ENCODE peak calls at places on chromosomes 2 and 18, in four cellular contexts. I is neural progenitor cell, F is AG09309, P is SK-N-SH. S is an unnamed sample.

GRCh38 chr18:28124239-28125029 is 52.5 kb downstream of the CDH2 start:
- DNase-seq in I (no peak), F (no peak), P (no peak), S (no peak)

GRCh38 chr2:133825778-133826177 is 257.5 kb upstream of the NCKAP5 start:
- DNase-seq in I (no peak), F (no peak), P (no peak), S (no peak)

GRCh38 chr2:45047301-45047700 is 38.0 kb upstream of the SIX2 start:
- DNase-seq in I (no peak), F (no peak), P (no peak), S (no peak)

GRCh38 chr2:133434962-133435668 is 133.1 kb downstream of the NCKAP5 start:
- DNase-seq in I (no peak), F (peak; percentile 89), P (no peak), S (no peak)

GRCh38 chr18:31399336-31400032 is 22.9 kb downstream of the DSG4 start:
- DNase-seq in I (no peak), F (no peak), P (no peak), S (no peak)

GRCh38 chr18:62374410-62374965 is 49.4 kb downstream of the TNFRSF11A start:
- DNase-seq in I (no peak), F (no peak), P (no peak), S (no peak)

GRCh38 chr2:64404002-64404731 is 49.8 kb upstream of the LGALSL start:
- DNase-seq in I (peak; percentile 89), F (no peak), P (no peak), S (no peak)

GRCh38 chr2:217972490-217972889 is 30.3 kb downstream of the TNS1 start:
- DNase-seq in I (peak; percentile 42), F (no peak), P (no peak), S (no peak)

GRCh38 chr18:13266208-13267100 is 47.9 kb downstream of the LDLRAD4 start:
- DNase-seq in I (no peak), F (no peak), P (no peak), S (no peak)

GRCh38 chr18:67590571-67591141 is 74.1 kb upstream of the DSEL start:
- DNase-seq in I (no peak), F (no peak), P (no peak), S (no peak)

GRCh38 chr2:229815342-229815741 is 101.0 kb upstream of the DNER start:
- DNase-seq in I (no peak), F (no peak), P (no peak), S (no peak)

GRCh38 chr2:64675860-64676259 is 22.1 kb upstream of the SERTAD2 start:
- DNase-seq in I (no peak), F (no peak), P (no peak), S (no peak)

GRCh38 chr2:182980115-182980514 is 58.1 kb downstream of the NCKAP1 start:
- DNase-seq in I (peak; percentile 32), F (peak; percentile 11), P (peak; percentile 41), S (peak; percentile 34)

GRCh38 chr2:205539603-205540002 is 142.7 kb upstream of the NRP2 start:
- DNase-seq in I (no peak), F (no peak), P (no peak), S (no peak)
- TF ChIP-seq CTCF in I (no peak), F (no peak), P (no peak), S (no peak)

GRCh38 chr2:116819355-116819754 is 995.1 kb upstream of the DDX18 start:
- DNase-seq in I (no peak), F (no peak), P (no peak), S (no peak)
- TF ChIP-seq CTCF in I (peak; percentile 46), F (no peak), P (no peak), S (no peak)

DNA sequence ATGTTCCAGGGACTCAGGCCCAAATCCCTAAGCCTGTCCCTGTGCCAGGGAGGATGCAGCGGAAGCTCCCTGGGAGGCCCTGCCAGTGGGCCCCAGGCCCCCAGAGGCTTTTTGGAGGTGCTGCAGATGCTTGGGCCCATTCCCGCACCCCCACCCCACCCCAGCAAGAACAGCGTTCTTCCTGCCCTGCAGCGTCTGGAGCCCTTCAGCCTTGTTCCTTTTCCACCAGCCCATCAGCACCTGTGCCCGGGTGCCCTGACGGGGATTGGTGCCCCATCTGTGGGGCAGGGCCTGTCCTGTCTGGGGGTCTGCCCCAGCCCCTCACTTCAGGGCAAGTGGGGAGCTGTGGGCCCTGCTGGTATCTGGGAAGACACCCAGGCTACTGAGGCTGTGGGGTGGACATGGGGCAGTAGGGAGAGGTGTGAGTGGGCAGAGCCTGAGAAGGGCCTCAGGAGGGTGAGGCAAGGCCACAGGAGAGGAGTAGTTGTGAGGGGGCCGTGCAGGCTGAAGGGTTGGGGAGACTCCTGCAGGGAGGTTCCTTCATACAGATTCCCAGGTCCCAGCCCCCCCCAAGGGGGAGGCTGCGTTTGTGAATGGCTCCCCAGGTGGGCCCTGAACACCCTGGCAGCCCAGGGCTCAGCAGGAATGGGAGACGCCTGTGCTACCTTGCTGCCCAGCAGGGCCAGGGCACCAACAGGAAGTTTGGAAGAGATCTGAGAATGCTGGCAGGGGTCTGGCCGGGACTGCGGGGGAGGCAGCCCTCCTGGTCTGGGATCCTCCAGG is 2.4 kb downstream of the RNPEPL1 start:
- DNase-seq in I (no peak), F (no peak), P (peak; percentile 20), S (no peak)
- TF ChIP-seq CTCF in I (no peak), F (no peak), P (no peak), S (no peak)

DNA sequence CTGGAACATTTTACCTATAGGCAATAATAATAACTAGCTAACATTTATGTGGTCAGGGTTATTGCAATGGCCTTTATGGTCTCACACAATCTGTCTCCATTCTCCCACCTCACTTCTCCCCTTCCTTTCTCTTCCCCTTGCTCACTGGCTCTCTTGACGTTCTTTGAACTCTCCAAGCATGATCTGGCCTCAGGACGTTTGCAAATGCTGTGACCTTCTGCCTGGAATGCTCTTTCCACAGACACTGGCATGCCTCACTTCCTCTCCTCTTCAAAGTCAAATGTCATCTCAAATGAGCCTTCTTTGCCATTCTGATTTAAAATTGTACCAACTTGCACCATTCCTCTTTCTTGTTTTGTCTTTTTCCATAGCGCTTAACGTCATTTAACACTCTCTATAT is 25.3 kb upstream of the GCG start:
- DNase-seq in I (no peak), F (no peak), P (no peak), S (no peak)
- TF ChIP-seq CTCF in I (no peak), F (no peak), P (no peak), S (no peak)

GRCh38 chr2:237323656-237324055 is 90.3 kb downstream of the COL6A3 start:
- DNase-seq in I (no peak), F (no peak), P (no peak), S (no peak)

GRCh38 chr2:237324446-237325236 is 89.3 kb downstream of the COL6A3 start:
- DNase-seq in I (no peak), F (no peak), P (no peak), S (no peak)

GRCh38 chr2:237320801-237321563 is 93.0 kb downstream of the COL6A3 start:
- DNase-seq in I (no peak), F (no peak), P (no peak), S (no peak)

GRCh38 chr2:237321746-237322145 is 92.2 kb downstream of the COL6A3 start:
- DNase-seq in I (no peak), F (no peak), P (no peak), S (no peak)

GRCh38 chr2:237322564-237322963 is 91.4 kb downstream of the COL6A3 start:
- DNase-seq in I (peak; percentile 13), F (no peak), P (no peak), S (peak; percentile 23)
- TF ChIP-seq CTCF in I (peak; percentile 40), F (peak; percentile 42), P (peak; percentile 33), S (peak; percentile 51)

GRCh38 chr2:84628486-84628885 is 112.2 kb downstream of the DNAH6 start:
- DNase-seq in I (no peak), F (no peak), P (no peak), S (no peak)

GRCh38 chr2:84636080-84636971 is 120.0 kb downstream of the DNAH6 start:
- DNase-seq in I (no peak), F (no peak), P (no peak), S (no peak)

GRCh38 chr2:84631985-84632384 is 115.7 kb downstream of the DNAH6 start:
- DNase-seq in I (no peak), F (no peak), P (no peak), S (no peak)

GRCh38 chr2:84629550-84629949 is 113.3 kb downstream of the DNAH6 start:
- DNase-seq in I (no peak), F (no peak), P (no peak), S (no peak)

GRCh38 chr2:84631047-84631446 is 114.7 kb downstream of the DNAH6 start:
- DNase-seq in I (peak; percentile 38), F (peak; percentile 2), P (peak; percentile 36), S (peak; percentile 15)
- TF ChIP-seq CTCF in I (peak; percentile 72), F (peak; percentile 52), P (peak; percentile 75), S (peak; percentile 42)

DNA sequence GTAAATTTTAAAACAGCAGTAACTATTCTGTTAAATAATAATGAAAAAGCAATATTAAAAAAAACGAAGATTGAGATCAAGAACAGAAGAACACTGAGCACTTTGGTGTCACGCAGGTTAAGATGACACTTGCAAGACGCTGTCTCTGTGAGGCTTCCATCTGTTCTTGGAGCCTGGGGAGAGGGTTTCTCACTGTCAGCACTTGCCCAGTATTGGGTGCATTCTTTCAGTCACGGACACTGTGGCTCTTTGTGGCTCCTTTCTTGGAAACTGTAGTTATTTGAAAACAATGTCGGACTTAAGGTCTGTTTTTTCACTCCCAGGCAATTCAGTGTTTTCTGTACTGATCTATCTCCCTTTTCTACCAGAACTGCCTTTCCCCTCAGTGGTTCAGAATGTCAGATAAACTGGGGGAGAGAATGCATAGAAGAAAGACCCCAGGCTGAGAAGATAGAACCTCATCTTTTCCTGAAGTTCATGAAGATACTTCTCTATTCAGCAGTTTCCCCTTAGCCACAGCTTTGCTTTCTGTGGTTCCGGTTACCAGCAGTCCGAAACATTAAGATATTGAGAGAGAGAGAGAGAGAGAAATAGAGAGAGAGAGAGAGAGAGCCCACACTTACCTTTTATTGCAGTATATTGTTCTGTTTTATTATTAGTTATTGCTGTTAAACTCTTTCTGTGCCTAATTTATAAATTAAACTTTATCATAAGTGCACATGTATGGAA is 283.3 kb downstream of the DCDC2C start:
- DNase-seq in I (no peak), F (no peak), P (no peak), S (no peak)
- TF ChIP-seq CTCF in I (no peak), F (no peak), P (no peak), S (no peak)

GRCh38 chr2:212777020-212777491 is 238.5 kb upstream of the ERBB4 start:
- DNase-seq in I (peak; percentile 77), F (peak; percentile 25), P (peak; percentile 29), S (peak; percentile 28)
- TF ChIP-seq CTCF in I (peak; percentile 74), F (peak; percentile 55), P (peak; percentile 83), S (peak; percentile 47)

S was measured in GM13977.